ENCODE peak calls at places on chromosomes 1 and 21, in nine cellular contexts. U is fibroblast of lung, R is PC-9, E is GM13977, I is AG04449, K is right atrium auricular region, F is heart left ventricle, S is HL-60, B is RWPE1. V is an unnamed sample.

GRCh38 chr21:29678616-29679015 is 261.2 kb downstream of the GRIK1 start:
- DNase-seq in U (peak), R (no peak), E (no peak), I (no peak), K (no peak), F (no peak), S (no peak), B (no peak), V (no peak)

GRCh38 chr1:211036701-211037494 is 97.0 kb downstream of the KCNH1 start:
- DNase-seq in U (peak), R (peak), E (no peak), I (peak), K (no peak), F (no peak), S (no peak), B (peak), V (peak)

GRCh38 chr1:198176179-198176578 is 19.4 kb downstream of the NEK7 start:
- DNase-seq in U (no peak), R (no peak), E (no peak), I (no peak), K (no peak), F (no peak), S (no peak), B (no peak), V (no peak)

GRCh38 chr1:228416217-228416971 is at the start of gene TRIM17:
- DNase-seq in U (no peak), R (peak), E (peak), I (no peak), K (no peak), F (no peak), S (no peak), B (no peak), V (no peak)

GRCh38 chr1:243818978-243819377 is 31.1 kb downstream of the AKT3 start:
- DNase-seq in U (no peak), R (no peak), E (no peak), I (no peak), K (no peak), F (no peak), S (no peak), B (no peak), V (no peak)

GRCh38 chr1:68363346-68363745 is 86.4 kb downstream of the RPE65 start:
- DNase-seq in U (no peak), R (no peak), E (no peak), I (no peak), K (no peak), F (no peak), S (no peak), B (no peak), V (no peak)

GRCh38 chr1:178825167-178825566 is 45.7 kb downstream of the ANGPTL1 start:
- DNase-seq in U (no peak), R (no peak), E (no peak), I (no peak), K (no peak), F (no peak), S (no peak), B (no peak), V (no peak)

GRCh38 chr1:185938396-185938795 is 204.2 kb downstream of the HMCN1 start:
- DNase-seq in U (no peak), R (no peak), E (no peak), I (no peak), K (no peak), F (no peak), S (no peak), B (no peak), V (no peak)

GRCh38 chr1:94962745-94963265 is 35.9 kb upstream of the CNN3 start:
- DNase-seq in U (peak), R (no peak), E (peak), I (no peak), K (no peak), F (no peak), S (peak), B (no peak), V (no peak)

GRCh38 chr1:19448491-19449439 is 36.6 kb downstream of the CAPZB start:
- DNase-seq in U (peak), R (peak), E (no peak), I (peak), K (peak), F (peak), S (peak), B (peak), V (peak)

GRCh38 chr1:235714205-235714897 is 64.8 kb upstream of the GNG4 start:
- DNase-seq in U (no peak), R (no peak), E (no peak), I (no peak), K (no peak), F (no peak), S (no peak), B (no peak), V (no peak)

GRCh38 chr1:91912267-91912666 is 26.3 kb upstream of the TGFBR3 start:
- DNase-seq in U (no peak), R (no peak), E (no peak), I (no peak), K (no peak), F (no peak), S (no peak), B (no peak), V (no peak)

GRCh38 chr1:30672661-30673060 is 50.7 kb downstream of the MATN1 start:
- DNase-seq in U (no peak), R (no peak), E (no peak), I (no peak), K (no peak), F (no peak), S (no peak), B (no peak), V (no peak)

GRCh38 chr1:208257326-208257725 is 13.1 kb upstream of the PLXNA2 start:
- DNase-seq in U (no peak), R (no peak), E (no peak), I (no peak), K (no peak), F (no peak), S (no peak), B (no peak), V (no peak)

GRCh38 chr1:95209291-95209690 is 24.7 kb upstream of the RWDD3 start:
- DNase-seq in U (no peak), R (no peak), E (no peak), I (no peak), K (no peak), F (no peak), S (no peak), B (no peak), V (no peak)

GRCh38 chr1:202966006-202966904 is 802 bp downstream of the CYB5R1 start:
- DNase-seq in U (no peak), R (no peak), E (no peak), I (no peak), K (no peak), F (no peak), S (no peak), B (no peak), V (no peak)

GRCh38 chr1:231420299-231420958 is 1.7 kb downstream of the EGLN1 start:
- DNase-seq in U (peak), R (no peak), E (no peak), I (no peak), K (no peak), F (no peak), S (no peak), B (no peak), V (no peak)

GRCh38 chr1:3432306-3432705 is 22.2 kb upstream of the ARHGEF16 start:
- DNase-seq in U (no peak), R (no peak), E (no peak), I (no peak), K (no peak), F (peak), S (no peak), B (no peak), V (no peak)

GRCh38 chr1:3431686-3432085 is 22.8 kb upstream of the ARHGEF16 start:
- DNase-seq in U (no peak), R (no peak), E (no peak), I (no peak), K (no peak), F (peak), S (no peak), B (no peak), V (no peak)

GRCh38 chr1:3430406-3430805 is 24.1 kb upstream of the ARHGEF16 start:
- DNase-seq in U (no peak), R (no peak), E (no peak), I (no peak), K (no peak), F (peak), S (no peak), B (no peak), V (no peak)

GRCh38 chr1:3430820-3431219 is 23.6 kb upstream of the ARHGEF16 start:
- DNase-seq in U (no peak), R (no peak), E (no peak), I (no peak), K (no peak), F (peak), S (no peak), B (no peak), V (no peak)

DNA sequence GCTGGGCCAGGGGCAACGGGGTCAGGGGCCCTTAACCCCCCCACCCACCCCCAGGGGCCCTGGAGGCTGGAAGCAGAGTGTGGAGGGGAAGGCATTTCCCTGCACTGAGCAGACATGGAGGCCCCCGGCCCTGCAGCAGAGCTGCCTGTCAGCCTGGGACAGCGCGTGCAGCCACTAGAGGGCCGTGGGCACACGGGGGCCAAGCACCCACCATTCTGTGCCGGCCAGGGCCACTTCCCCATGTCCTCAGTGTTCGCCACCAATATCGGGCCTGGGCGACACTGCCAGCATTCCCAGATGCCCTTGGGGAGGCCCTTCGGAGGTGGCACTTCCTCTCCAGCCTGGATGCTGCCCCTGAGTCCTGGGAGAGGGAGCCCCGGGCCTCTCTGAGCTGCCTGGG is 23.2 kb upstream of the ARHGEF16 start:
- DNase-seq in U (no peak), R (no peak), E (no peak), I (no peak), K (no peak), F (peak), S (no peak), B (no peak), V (no peak)
- TF ChIP-seq CTCF in U (no peak), R (peak), E (peak), I (peak), K (peak), F (no peak), S (peak), B (no peak), V (peak)

GRCh38 chr21:27070881-27071670 is 104.2 kb upstream of the ADAMTS5 start:
- DNase-seq in U (peak), R (no peak), E (no peak), I (no peak), K (no peak), F (no peak), S (no peak), B (no peak), V (no peak)
- TF ChIP-seq CTCF in U (no peak), R (no peak), E (no peak), I (no peak), K (no peak), F (no peak), S (no peak), B (no peak), V (no peak)

DNA sequence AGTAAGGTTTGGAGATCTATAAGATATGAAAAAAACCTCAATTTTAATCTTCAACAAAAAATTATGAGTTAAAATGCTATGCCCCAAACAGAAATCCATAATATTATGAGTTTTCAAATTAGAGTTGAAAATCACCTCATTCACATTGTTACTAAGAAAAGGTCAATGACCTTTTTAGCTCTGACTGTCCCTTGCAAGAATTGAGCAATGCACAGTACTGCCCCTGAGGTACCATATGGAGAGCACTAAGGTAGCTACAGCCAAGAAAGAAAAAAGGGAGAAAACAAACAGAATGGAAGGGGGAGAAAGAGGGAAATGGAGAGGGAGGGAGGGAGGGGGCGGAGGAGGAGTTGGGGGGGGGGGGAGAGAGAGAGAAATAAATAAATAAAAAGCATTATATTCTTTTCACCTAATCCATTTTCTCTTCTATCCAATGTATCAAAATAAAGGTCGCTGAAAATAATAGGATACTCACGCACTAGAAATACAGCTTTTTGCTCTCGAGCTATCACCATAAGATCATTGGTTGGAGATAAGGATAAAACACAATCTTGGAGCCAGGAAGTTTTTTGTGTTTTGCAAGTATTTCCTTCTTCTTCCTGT is 58.8 kb downstream of the RAB3GAP2 start:
- DNase-seq in U (no peak), R (no peak), E (no peak), I (no peak), K (no peak), F (no peak), S (no peak), B (no peak), V (no peak)
- TF ChIP-seq CTCF in U (no peak), R (no peak), E (no peak), I (no peak), K (no peak), F (no peak), S (no peak), B (no peak), V (no peak)

GRCh38 chr21:42009018-42009830 is 936 bp downstream of the ZBTB21 start:
- DNase-seq in U (peak), R (peak), E (peak), I (no peak), K (no peak), F (peak), S (peak), B (peak), V (no peak)
- TF ChIP-seq CTCF in U (peak), R (no peak), E (peak), I (peak), K (peak), F (peak), S (no peak), B (peak), V (no peak)

DNA sequence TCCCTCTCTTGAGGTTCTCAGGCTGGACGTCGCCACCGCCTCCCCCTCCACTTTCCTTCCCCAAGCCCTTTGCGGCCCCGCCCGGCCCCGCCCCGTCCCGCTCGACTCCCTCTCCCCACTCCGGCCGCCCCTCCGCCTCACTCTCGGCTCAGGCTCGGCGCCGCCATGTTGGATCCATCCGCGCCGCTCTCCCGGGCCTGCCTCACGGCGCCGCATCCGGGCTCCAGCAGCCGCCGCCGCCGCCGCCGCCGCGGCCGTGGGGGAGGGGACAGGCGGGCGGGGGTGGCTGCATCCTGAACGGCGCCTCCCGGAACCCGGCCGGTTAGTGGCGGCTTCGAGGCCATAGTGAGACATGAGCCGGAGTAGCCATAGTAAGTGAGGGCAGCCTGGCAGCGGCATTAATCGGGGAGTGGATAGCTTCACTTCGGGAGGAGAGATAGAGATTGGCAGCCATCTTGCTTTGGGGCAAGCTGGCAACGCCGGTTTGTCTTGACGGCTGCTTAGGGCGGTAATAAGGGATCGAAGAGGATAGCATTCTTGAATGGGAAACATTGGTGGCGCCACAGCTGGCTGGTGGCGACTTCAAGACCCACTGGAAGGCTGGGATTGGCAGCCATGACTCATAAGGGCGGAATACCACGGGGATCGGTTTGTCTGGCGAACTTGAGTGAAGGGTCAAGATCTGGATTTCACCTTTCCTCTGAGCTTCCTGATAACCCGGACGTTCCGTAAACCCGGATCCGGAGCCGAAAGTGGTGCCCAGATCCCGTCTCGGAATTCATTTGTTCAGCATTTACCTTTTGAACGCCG is at the start of gene DEDD:
- DNase-seq in U (peak), R (peak), E (peak), I (peak), K (peak), F (peak), S (peak), B (peak), V (peak)
- TF ChIP-seq CTCF in U (no peak), R (no peak), E (peak), I (no peak), K (no peak), F (no peak), S (no peak), B (no peak), V (peak)

DNA sequence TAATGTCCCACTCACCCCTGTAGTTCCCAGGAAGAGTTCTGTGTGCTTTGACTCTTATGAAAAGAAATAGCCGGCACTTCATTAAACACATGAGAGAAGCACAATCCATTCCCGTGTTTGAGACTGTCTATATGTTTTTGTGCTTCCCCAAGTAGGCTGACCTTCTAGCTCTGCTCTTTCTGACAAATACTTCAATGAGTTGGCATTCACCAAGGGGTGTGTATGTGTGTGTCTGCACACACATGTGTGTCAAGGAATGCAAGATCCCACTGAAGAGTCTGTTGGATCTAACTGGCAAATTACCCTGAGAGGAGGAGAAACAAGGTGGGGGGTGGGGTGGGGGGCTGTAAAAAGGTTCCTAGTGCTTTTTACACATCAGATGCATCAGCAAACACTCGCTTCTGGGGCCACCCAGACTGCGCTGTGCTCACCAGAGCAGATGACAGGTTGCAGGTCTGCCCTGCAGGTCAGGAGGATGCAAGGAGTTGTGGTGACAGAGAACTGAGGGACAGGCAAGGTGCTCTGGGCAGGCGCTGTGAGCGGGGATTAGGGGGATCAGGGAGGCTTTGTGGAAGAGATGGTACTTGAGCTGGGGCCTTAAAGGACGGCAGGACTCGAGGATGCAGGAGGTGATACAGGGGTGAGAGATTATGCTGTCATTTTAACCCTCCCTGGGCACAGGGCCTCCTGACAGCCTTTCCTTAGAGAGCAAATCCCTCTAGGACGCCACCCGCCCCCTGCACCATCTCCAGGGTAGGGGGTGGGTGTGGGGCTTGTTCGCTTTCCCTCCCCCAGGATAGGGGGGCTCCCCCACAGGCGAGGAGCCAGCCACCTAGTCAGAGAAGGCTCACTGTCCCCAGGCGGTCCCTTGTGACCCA is 89.3 kb downstream of the MRPL37 start:
- DNase-seq in U (no peak), R (no peak), E (no peak), I (no peak), K (no peak), F (no peak), S (no peak), B (no peak), V (no peak)
- TF ChIP-seq CTCF in U (no peak), R (no peak), E (no peak), I (no peak), K (no peak), F (no peak), S (no peak), B (no peak), V (no peak)